ENCODE peak calls at places on chromosomes 6 and 20, in five cellular contexts. One of them, this sample, is unnamed.

GRCh38 chr6:125267806-125268523 is 33.8 kb downstream of the HDDC2 start:
- DNase-seq in HCT116: no peak
- DNase-seq in suprapubic skin: no peak
- DNase-seq in Panc1: no peak
- DNase-seq in transverse colon: no peak
- DNase-seq in this sample: no peak

GRCh38 chr6:168183613-168183970 is 104.6 kb upstream of the FRMD1 start:
- DNase-seq in Panc1: no peak
- DNase-seq in suprapubic skin: peak
- DNase-seq in HCT116: no peak
- DNase-seq in transverse colon: no peak
- DNase-seq in this sample: no peak

GRCh38 chr20:21353236-21353635 is 44.1 kb downstream of the NKX2-4 start:
- DNase-seq in transverse colon: no peak
- DNase-seq in suprapubic skin: no peak
- DNase-seq in Panc1: no peak
- DNase-seq in HCT116: no peak
- DNase-seq in this sample: no peak

GRCh38 chr6:106614131-106614530 is 15.2 kb downstream of the RTN4IP1 start:
- DNase-seq in transverse colon: no peak
- DNase-seq in suprapubic skin: no peak
- DNase-seq in HCT116: no peak
- DNase-seq in Panc1: no peak
- DNase-seq in this sample: no peak

GRCh38 chr20:36217226-36217625 is 19.1 kb upstream of the AAR2 start:
- DNase-seq in suprapubic skin: no peak
- DNase-seq in Panc1: no peak
- DNase-seq in transverse colon: no peak
- DNase-seq in HCT116: peak
- DNase-seq in this sample: no peak

GRCh38 chr6:154606457-154606856 is 96.0 kb upstream of the CNKSR3 start:
- DNase-seq in suprapubic skin: no peak
- DNase-seq in Panc1: no peak
- DNase-seq in transverse colon: no peak
- DNase-seq in HCT116: no peak
- DNase-seq in this sample: no peak

GRCh38 chr6:35497571-35498406 is 910 bp upstream of the TEAD3 start:
- DNase-seq in transverse colon: peak
- DNase-seq in HCT116: no peak
- DNase-seq in Panc1: no peak
- DNase-seq in suprapubic skin: no peak
- DNase-seq in this sample: no peak

GRCh38 chr6:125839471-125839870 is 48.7 kb downstream of the NCOA7 start:
- DNase-seq in transverse colon: no peak
- DNase-seq in Panc1: no peak
- DNase-seq in HCT116: no peak
- DNase-seq in suprapubic skin: no peak
- DNase-seq in this sample: no peak

GRCh38 chr6:1758076-1758679 is 148.5 kb downstream of the FOXC1 start:
- DNase-seq in transverse colon: no peak
- DNase-seq in Panc1: no peak
- DNase-seq in suprapubic skin: no peak
- DNase-seq in HCT116: no peak
- DNase-seq in this sample: no peak

GRCh38 chr6:3748726-3749389 is 2.7 kb downstream of the PXDC1 start:
- DNase-seq in Panc1: no peak
- DNase-seq in HCT116: no peak
- DNase-seq in suprapubic skin: peak
- DNase-seq in transverse colon: no peak
- DNase-seq in this sample: no peak

GRCh38 chr20:29443819-29444218 is 1813.6 kb upstream of the DEFB115 start:
- DNase-seq in Panc1: no peak
- DNase-seq in transverse colon: no peak
- DNase-seq in HCT116: no peak
- DNase-seq in suprapubic skin: no peak
- DNase-seq in this sample: no peak

GRCh38 chr6:75843401-75843800 is 94.4 kb downstream of the MYO6 start:
- DNase-seq in transverse colon: no peak
- DNase-seq in Panc1: no peak
- DNase-seq in suprapubic skin: no peak
- DNase-seq in HCT116: no peak
- DNase-seq in this sample: no peak

GRCh38 chr6:70129341-70129740 is 173.5 kb downstream of the COL9A1 start:
- DNase-seq in Panc1: no peak
- DNase-seq in HCT116: no peak
- DNase-seq in suprapubic skin: no peak
- DNase-seq in transverse colon: no peak
- DNase-seq in this sample: no peak

GRCh38 chr6:70124443-70124842 is 178.4 kb downstream of the COL9A1 start:
- DNase-seq in Panc1: no peak
- DNase-seq in transverse colon: no peak
- DNase-seq in suprapubic skin: no peak
- DNase-seq in HCT116: no peak
- DNase-seq in this sample: no peak

GRCh38 chr6:70119218-70119835 is 183.6 kb downstream of the COL9A1 start:
- DNase-seq in HCT116: no peak
- DNase-seq in Panc1: no peak
- DNase-seq in transverse colon: peak
- DNase-seq in suprapubic skin: no peak
- DNase-seq in this sample: no peak

GRCh38 chr6:70130865-70131264 is 172.0 kb downstream of the COL9A1 start:
- DNase-seq in Panc1: no peak
- DNase-seq in transverse colon: no peak
- DNase-seq in HCT116: no peak
- DNase-seq in suprapubic skin: no peak
- DNase-seq in this sample: no peak

DNA sequence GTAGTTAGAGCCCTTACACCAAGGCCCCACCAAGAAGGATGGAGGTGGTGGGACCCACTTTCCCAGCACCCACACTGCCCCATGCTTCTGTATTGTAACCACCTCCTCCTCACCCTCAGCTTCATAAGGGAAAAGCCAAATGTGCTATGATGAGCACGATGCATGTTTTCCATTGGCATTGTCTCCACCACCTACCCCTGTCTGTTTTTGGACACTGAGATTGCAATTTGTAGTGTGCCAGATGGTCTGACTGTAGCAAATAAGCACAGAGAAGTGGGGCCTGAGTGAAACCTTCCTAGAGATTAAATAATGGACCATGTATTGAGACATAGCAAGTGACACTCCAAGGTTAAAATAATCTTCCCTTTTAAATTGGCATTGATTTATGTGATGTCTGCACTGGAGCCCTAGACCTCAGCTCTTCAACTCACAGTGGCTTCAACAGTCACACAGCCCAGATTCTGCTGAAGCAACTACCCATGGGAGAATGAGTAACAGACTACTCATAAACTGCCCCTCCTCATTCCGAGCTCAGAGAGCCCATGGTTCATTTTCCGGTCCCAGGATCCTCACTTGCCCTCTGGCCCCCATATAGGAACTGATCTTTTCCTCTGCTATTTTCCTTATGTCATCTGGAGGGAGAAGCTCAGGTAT is 177.9 kb downstream of the COL9A1 start:
- DNase-seq in HCT116: no peak
- DNase-seq in suprapubic skin: no peak
- DNase-seq in transverse colon: peak
- DNase-seq in Panc1: no peak
- DNase-seq in this sample: no peak
- TF ChIP-seq POLR2AphosphoS5 in HCT116: no peak
- TF ChIP-seq POLR2AphosphoS5 in suprapubic skin: no peak
- TF ChIP-seq POLR2AphosphoS5 in transverse colon: no peak
- TF ChIP-seq POLR2AphosphoS5 in Panc1: no peak
- TF ChIP-seq POLR2AphosphoS5 in this sample: no peak

GRCh38 chr6:111725446-111726112 is 119.9 kb upstream of the TRAF3IP2 start:
- DNase-seq in suprapubic skin: no peak
- DNase-seq in transverse colon: no peak
- DNase-seq in Panc1: no peak
- DNase-seq in HCT116: no peak
- DNase-seq in this sample: no peak

GRCh38 chr6:111724039-111724438 is 118.4 kb upstream of the TRAF3IP2 start:
- DNase-seq in HCT116: no peak
- DNase-seq in Panc1: no peak
- DNase-seq in suprapubic skin: no peak
- DNase-seq in transverse colon: no peak
- DNase-seq in this sample: no peak

GRCh38 chr6:111722220-111722731 is 116.6 kb upstream of the TRAF3IP2 start:
- DNase-seq in HCT116: no peak
- DNase-seq in transverse colon: no peak
- DNase-seq in suprapubic skin: no peak
- DNase-seq in Panc1: no peak
- DNase-seq in this sample: no peak

GRCh38 chr6:111723412-111723970 is 117.8 kb upstream of the TRAF3IP2 start:
- DNase-seq in HCT116: no peak
- DNase-seq in transverse colon: no peak
- DNase-seq in Panc1: no peak
- DNase-seq in suprapubic skin: no peak
- DNase-seq in this sample: no peak

DNA sequence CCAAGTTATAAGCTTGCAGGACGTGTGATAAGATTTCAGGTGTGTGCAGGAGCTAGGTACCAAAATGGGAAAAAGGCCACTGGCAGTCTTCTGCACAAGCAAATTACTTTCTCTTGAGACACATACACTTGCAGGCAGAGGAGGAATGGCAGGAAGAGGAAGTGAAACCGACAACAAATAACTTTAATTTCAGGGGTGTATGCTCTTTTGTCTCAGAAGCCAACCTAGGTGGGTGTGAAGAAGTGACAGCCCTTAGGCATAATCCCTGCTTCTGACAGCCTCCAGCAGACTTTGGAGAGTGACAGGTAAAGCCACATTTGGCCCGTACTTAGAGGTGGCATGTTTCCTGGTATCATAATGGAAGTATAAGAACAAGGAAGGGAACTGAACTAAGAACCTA is 118.8 kb upstream of the TRAF3IP2 start:
- DNase-seq in HCT116: no peak
- DNase-seq in Panc1: no peak
- DNase-seq in suprapubic skin: no peak
- DNase-seq in transverse colon: no peak
- DNase-seq in this sample: no peak
- H3K27ac ChIP-seq in HCT116: no peak
- H3K27ac ChIP-seq in Panc1: no peak
- H3K27ac ChIP-seq in suprapubic skin: peak
- H3K27ac ChIP-seq in transverse colon: no peak
- H3K27ac ChIP-seq in this sample: peak

DNA sequence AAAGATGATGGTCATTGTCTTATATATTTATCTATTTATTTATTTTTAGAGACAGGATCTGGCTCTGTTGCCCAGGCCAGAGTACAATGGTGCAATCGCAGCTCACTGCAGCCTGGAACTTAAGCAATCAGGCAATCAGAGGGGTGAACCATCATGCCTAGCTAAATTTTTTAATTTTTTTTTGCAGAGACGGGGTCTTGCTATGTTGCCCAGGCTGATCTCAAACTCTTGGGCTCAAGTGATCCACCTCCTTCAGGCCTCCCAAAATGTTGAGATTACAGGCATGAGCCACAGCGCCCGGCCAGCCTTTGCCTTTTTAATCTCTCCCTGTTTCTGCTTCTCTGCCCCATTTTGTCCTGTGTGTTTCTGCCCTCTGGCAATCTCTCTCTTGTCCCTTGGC is 102.2 kb downstream of the NCR2 start:
- DNase-seq in HCT116: no peak
- DNase-seq in suprapubic skin: no peak
- DNase-seq in Panc1: no peak
- DNase-seq in transverse colon: no peak
- DNase-seq in this sample: no peak
- TF ChIP-seq POLR2AphosphoS5 in HCT116: no peak
- TF ChIP-seq POLR2AphosphoS5 in suprapubic skin: no peak
- TF ChIP-seq POLR2AphosphoS5 in Panc1: no peak
- TF ChIP-seq POLR2AphosphoS5 in transverse colon: no peak
- TF ChIP-seq POLR2AphosphoS5 in this sample: no peak

GRCh38 chr6:16343593-16343992 is 105.2 kb downstream of the GMPR start:
- DNase-seq in Panc1: no peak
- DNase-seq in HCT116: no peak
- DNase-seq in suprapubic skin: no peak
- DNase-seq in transverse colon: no peak
- DNase-seq in this sample: no peak

GRCh38 chr6:16344756-16345155 is 106.4 kb downstream of the GMPR start:
- DNase-seq in transverse colon: no peak
- DNase-seq in Panc1: no peak
- DNase-seq in suprapubic skin: no peak
- DNase-seq in HCT116: no peak
- DNase-seq in this sample: no peak

GRCh38 chr6:16346831-16347230 is 108.4 kb downstream of the GMPR start:
- DNase-seq in HCT116: no peak
- DNase-seq in Panc1: no peak
- DNase-seq in transverse colon: no peak
- DNase-seq in suprapubic skin: peak
- DNase-seq in this sample: no peak

DNA sequence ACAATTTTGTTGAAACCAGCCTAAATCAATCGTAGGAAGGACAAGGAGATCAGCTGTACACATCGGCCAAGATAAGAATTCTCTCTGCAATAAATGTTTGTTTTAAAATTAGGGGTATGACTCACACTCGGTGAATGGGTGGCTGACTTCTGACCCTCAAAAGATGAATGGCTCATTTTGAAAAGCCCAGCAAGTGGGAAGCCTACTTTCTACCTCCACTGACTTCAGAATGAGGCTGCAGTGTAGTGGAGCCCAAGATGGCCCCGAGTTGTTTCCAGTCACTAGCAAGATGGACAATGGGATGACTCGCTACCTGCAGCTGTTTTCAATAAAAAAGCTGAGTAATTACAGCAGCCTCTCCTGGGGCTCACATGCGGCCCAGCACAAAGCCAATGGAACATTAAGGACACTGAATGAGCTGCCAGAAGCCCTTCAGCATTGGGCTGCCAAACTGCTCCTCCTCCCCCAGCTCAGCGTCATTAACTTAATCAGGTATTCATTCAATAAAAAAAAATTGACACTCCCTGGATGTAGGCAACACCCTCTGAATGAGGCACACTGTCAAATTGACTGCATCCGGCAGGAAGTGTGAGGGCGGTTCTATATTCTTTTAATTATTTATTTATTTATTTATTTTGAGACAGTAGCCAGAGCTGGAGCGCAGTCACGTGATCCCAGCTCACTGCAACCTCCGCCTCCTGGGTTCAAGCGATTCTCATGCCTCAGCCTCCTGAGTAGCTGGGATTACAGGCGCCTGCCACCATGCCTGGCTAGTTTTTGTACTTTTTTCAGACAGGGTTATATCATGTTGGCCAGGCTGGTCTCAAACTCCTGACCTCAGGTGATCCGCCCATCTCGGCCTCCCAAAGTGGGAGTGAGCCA is 107.3 kb downstream of the GMPR start:
- DNase-seq in Panc1: peak
- DNase-seq in transverse colon: no peak
- DNase-seq in suprapubic skin: peak
- DNase-seq in HCT116: no peak
- DNase-seq in this sample: no peak
- H3K27ac ChIP-seq in Panc1: peak
- H3K27ac ChIP-seq in transverse colon: peak
- H3K27ac ChIP-seq in suprapubic skin: peak
- H3K27ac ChIP-seq in HCT116: peak
- H3K27ac ChIP-seq in this sample: no peak

DNA sequence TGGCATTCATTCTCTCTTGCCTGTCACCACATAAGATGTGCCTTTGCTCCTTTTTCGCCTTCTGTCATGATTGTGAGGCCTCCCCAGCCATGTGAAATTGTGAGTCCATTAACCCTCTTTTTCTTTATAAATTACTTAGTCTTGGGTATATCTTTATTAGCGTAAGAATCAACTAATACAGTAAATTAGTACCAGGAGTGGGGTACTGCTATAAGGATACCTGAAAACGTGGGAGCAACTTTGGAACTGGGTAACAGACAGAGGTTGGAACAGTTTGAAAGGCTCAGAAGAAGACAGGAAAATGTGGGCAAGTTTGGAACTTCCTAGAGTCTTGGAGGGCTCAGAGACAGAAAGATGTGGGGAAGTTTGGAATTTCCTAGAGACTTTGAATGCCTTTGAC is 46.6 kb downstream of the RNF182 start:
- DNase-seq in suprapubic skin: no peak
- DNase-seq in HCT116: no peak
- DNase-seq in transverse colon: no peak
- DNase-seq in Panc1: no peak
- DNase-seq in this sample: no peak
- TF ChIP-seq POLR2AphosphoS5 in suprapubic skin: no peak
- TF ChIP-seq POLR2AphosphoS5 in HCT116: no peak
- TF ChIP-seq POLR2AphosphoS5 in transverse colon: no peak
- TF ChIP-seq POLR2AphosphoS5 in Panc1: no peak
- TF ChIP-seq POLR2AphosphoS5 in this sample: no peak